ENCODE peak calls at places on chromosomes 4 and X, in nine cellular contexts. J is epithelial cell of esophagus, T is mucosa of descending colon, E is fibroblast of lung, Z is brain microvascular endothelial cell, N is AG09309, A is tibial nerve, W is astrocyte of the spinal cord, Q is neuronal stem cell. D is an unnamed sample.

GRCh38 chr4:140382732-140383131 is 9.3 kb downstream of the SCOC start:
- DNase-seq in A (no peak), Q (no peak), J (no peak), T (no peak), W (no peak), N (no peak), E (no peak), Z (no peak), D (no peak)

GRCh38 chr4:73702796-73703287 is 37.5 kb upstream of the CXCL8 start:
- DNase-seq in W (no peak), T (no peak), J (peak), Z (no peak), N (no peak), E (no peak), Q (no peak), A (no peak), D (no peak)

GRCh38 chr4:3307891-3308575 is 15.2 kb downstream of the RGS12 start:
- DNase-seq in E (no peak), W (no peak), J (no peak), A (no peak), N (no peak), Z (no peak), T (no peak), Q (no peak), D (peak)

GRCh38 chrX:111095974-111096870 is at the start of gene PAK3:
- DNase-seq in W (peak), E (peak), Q (peak), A (no peak), T (peak), N (no peak), J (peak), Z (peak), D (peak)

GRCh38 chr4:147754037-147754445 is 22.2 kb downstream of the ARHGAP10 start:
- DNase-seq in Q (no peak), Z (peak), A (no peak), T (no peak), E (peak), N (no peak), J (peak), W (peak), D (no peak)

GRCh38 chrX:15214614-15215013 is 55.3 kb downstream of the ASB9 start:
- DNase-seq in A (no peak), Z (no peak), T (no peak), E (no peak), J (no peak), Q (no peak), N (no peak), W (no peak), D (no peak)

GRCh38 chrX:153474718-153475117 is 4.3 kb upstream of the HAUS7 start:
- DNase-seq in N (no peak), W (peak), A (no peak), Q (no peak), J (peak), E (peak), Z (no peak), T (peak), D (peak)

GRCh38 chr4:3377557-3377956 is 64.2 kb upstream of the HGFAC start:
- DNase-seq in A (no peak), E (no peak), Z (no peak), J (no peak), N (no peak), W (no peak), T (no peak), Q (no peak), D (no peak)

GRCh38 chr4:20086067-20086466 is 165.6 kb upstream of the SLIT2 start:
- DNase-seq in Z (no peak), A (no peak), T (no peak), E (no peak), W (no peak), N (no peak), Q (no peak), J (no peak), D (no peak)

GRCh38 chrX:20378291-20378920 is 111.7 kb upstream of the RPS6KA3 start:
- DNase-seq in Q (no peak), E (peak), W (no peak), T (no peak), A (no peak), J (peak), N (no peak), Z (peak), D (no peak)

GRCh38 chr4:94516067-94516466 is 64.3 kb downstream of the PDLIM5 start:
- DNase-seq in T (no peak), Q (no peak), N (no peak), J (peak), Z (peak), E (peak), W (peak), A (no peak), D (no peak)

GRCh38 chrX:79167437-79167836 is 22.9 kb downstream of the GPR174 start:
- DNase-seq in E (no peak), Q (no peak), Z (no peak), T (no peak), A (no peak), W (no peak), N (no peak), J (no peak), D (no peak)

GRCh38 chr4:1939664-1940509 is 68.7 kb downstream of the NSD2 start:
- DNase-seq in J (peak), N (peak), Z (peak), W (peak), E (peak), T (no peak), Q (no peak), A (no peak), D (no peak)

GRCh38 chrX:109537324-109537665 is 651 bp downstream of the NXT2 start:
- DNase-seq in N (peak), W (no peak), E (peak), Z (peak), Q (no peak), A (no peak), T (no peak), J (peak), D (peak)

GRCh38 chr4:65546882-65547281 is 123.4 kb downstream of the EPHA5 start:
- DNase-seq in N (no peak), J (no peak), E (no peak), A (no peak), T (no peak), Z (no peak), W (no peak), Q (no peak), D (no peak)

GRCh38 chr4:159946983-159947645 is 844.2 kb downstream of the RAPGEF2 start:
- DNase-seq in N (peak), Q (peak), Z (peak), T (no peak), E (peak), W (peak), J (peak), A (no peak), D (no peak)

GRCh38 chr4:37729649-37730004 is 43.5 kb upstream of the RELL1 start:
- DNase-seq in Q (no peak), T (no peak), E (no peak), N (no peak), Z (no peak), A (no peak), W (no peak), J (no peak), D (no peak)

GRCh38 chr4:83115000-83115399 is 471 bp upstream of the PLAC8 start:
- DNase-seq in N (no peak), A (no peak), J (peak), W (peak), Q (no peak), Z (peak), T (no peak), E (peak), D (no peak)

GRCh38 chrX:56232221-56233082 is at the start of gene KLF8:
- DNase-seq in T (peak), Q (no peak), Z (no peak), A (peak), E (no peak), W (no peak), J (peak), N (no peak), D (peak)

GRCh38 chr4:15702941-15703403 is at the start of gene BST1:
- DNase-seq in Q (no peak), J (peak), T (peak), A (peak), W (peak), Z (peak), N (no peak), E (peak), D (peak)

GRCh38 chrX:124293810-124294209 is 38.6 kb upstream of the TEX13D start:
- DNase-seq in W (no peak), J (peak), T (no peak), Q (no peak), Z (no peak), E (no peak), A (no peak), N (no peak), D (no peak)

GRCh38 chr4:43757147-43757546 is 691.5 kb downstream of the KCTD8 start:
- DNase-seq in T (no peak), J (peak), Z (no peak), W (peak), N (no peak), A (no peak), Q (no peak), E (peak), D (no peak)

GRCh38 chr4:122012735-122013134 is 60.9 kb upstream of the TRPC3 start:
- DNase-seq in T (no peak), W (no peak), Z (peak), J (peak), A (no peak), N (peak), E (peak), Q (no peak), D (no peak)

GRCh38 chrX:153902388-153902787 is 2.1 kb upstream of the AVPR2 start:
- DNase-seq in Q (no peak), W (no peak), A (no peak), Z (no peak), N (no peak), E (no peak), J (peak), T (no peak), D (no peak)

GRCh38 chr4:158856852-158857251 is 88.0 kb downstream of the FNIP2 start:
- DNase-seq in J (peak), E (peak), Z (no peak), Q (no peak), T (no peak), A (no peak), W (peak), N (peak), D (no peak)

GRCh38 chr4:121484633-121485032 is 103.8 kb upstream of the QRFPR start:
- DNase-seq in Z (peak), Q (peak), E (peak), N (peak), T (no peak), A (no peak), J (peak), W (peak), D (no peak)

GRCh38 chr4:142583708-142584107 is 262.4 kb downstream of the INPP4B start:
- DNase-seq in Z (no peak), N (no peak), A (no peak), W (no peak), T (no peak), E (no peak), J (no peak), Q (no peak), D (no peak)

GRCh38 chrX:15500497-15500966 is at the start of gene BMX:
- DNase-seq in Z (no peak), J (no peak), T (no peak), N (no peak), A (no peak), E (no peak), W (no peak), Q (no peak), D (no peak)

GRCh38 chrX:30572678-30573077 is 4.9 kb downstream of the TASL start:
- DNase-seq in Q (no peak), W (no peak), A (no peak), T (no peak), E (no peak), J (no peak), N (no peak), Z (no peak), D (no peak)

DNA sequence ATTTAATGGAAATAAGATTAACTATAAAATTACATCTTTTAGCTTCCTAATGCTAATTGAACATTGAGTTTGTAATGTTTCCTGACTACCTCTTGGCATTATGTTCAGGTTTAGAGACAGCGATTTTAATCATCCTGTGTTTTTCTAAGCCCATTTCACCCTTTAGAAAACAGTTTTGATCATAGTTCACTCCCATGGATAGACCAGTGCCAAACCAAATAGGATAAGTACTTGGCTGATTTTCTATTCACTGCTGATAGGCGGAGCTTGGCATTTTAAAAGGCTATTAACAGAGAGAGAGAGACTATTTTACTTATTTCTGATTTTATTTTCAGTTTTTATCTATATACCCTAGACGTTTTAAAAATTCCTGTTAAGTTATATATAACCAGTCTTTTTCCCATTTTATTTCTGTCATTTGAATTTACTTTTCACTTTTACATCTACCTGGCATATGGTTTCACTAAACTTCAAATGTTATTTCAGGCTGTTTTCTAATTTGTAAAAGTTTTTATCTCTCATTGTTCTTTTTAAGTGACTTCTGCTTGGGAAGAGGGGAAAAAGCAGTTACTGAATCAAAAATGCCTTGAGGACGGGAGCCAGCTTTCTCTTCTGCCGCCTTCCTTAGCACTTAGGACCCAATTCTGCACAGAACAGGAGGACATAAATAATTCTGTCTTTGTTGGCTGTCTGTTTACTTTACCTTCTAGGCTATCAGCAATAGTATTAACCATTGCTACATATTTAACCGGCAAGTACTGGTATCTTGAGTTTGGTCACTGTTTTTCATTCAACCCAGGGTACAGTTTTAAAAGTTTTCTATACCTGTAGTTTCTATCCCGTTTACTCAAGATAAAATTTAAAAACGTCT is 46.4 kb downstream of the SGMS2 start:
- DNase-seq in N (no peak), E (peak), J (no peak), W (no peak), A (no peak), Z (no peak), T (no peak), Q (no peak), D (no peak)
- H3K4me3 ChIP-seq in N (no peak), E (no peak), J (no peak), W (no peak), A (no peak), Z (no peak), T (no peak), Q (no peak), D (peak)

GRCh38 chrX:40952855-40953254 is 132.4 kb upstream of the USP9X start:
- DNase-seq in A (no peak), Z (no peak), E (peak), T (no peak), J (no peak), Q (no peak), N (no peak), W (peak), D (no peak)
- H3K4me3 ChIP-seq in A (no peak), Z (peak), E (no peak), T (no peak), J (no peak), Q (no peak), N (no peak), W (no peak), D (peak)

GRCh38 chr4:127609484-127609883 is 23.3 kb upstream of the INTU start:
- DNase-seq in J (no peak), Z (no peak), E (no peak), T (no peak), Q (no peak), A (no peak), W (no peak), N (no peak), D (no peak)

GRCh38 chr4:127606823-127607222 is 25.9 kb upstream of the INTU start:
- DNase-seq in N (no peak), A (no peak), E (peak), T (no peak), J (no peak), Z (no peak), W (no peak), Q (no peak), D (no peak)

GRCh38 chr4:127610488-127610887 is 22.3 kb upstream of the INTU start:
- DNase-seq in T (no peak), N (no peak), A (no peak), E (no peak), Q (no peak), W (no peak), Z (no peak), J (no peak), D (no peak)

GRCh38 chr4:127601029-127601428 is 31.7 kb upstream of the INTU start:
- DNase-seq in T (no peak), Z (no peak), A (no peak), N (no peak), E (peak), W (peak), J (peak), Q (no peak), D (no peak)

DNA sequence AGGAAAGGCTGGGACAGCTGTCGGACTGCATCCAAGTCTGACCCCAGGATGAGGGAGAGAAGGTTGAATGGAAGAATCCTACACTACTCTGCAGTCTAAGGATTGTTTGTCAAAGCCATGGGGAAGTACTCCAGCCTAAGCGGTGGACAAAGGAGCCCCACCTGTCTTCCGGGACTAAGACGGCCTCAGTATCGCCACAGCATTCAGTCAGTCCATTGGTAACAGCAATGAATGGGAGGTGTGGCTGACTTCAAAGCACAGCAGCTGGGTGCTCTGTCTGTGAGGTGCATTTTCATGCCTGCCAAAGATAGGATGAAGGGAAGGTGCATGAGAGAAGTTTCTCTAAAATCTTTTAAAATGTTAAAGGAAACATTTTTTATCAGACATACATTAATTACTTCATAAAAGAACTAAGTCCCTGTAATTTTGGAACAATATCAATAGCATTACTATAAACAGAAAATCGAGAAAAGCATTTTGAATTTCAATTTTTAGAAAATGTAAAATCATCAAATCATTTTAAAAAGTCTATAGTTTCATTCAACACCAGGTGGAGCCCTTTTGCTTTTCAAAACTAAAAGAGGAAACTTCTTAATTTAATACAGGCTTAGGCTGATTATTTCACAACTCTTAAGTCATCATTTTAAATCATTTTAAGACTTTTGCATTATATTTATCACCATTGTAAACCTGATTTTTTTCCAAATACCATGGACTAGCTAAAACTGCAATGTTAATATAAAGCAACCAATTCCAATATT is 27.6 kb upstream of the INTU start:
- DNase-seq in N (no peak), T (no peak), E (peak), Z (no peak), J (peak), Q (peak), A (no peak), W (peak), D (no peak)
- H3K4me3 ChIP-seq in N (no peak), T (no peak), E (no peak), Z (no peak), J (no peak), Q (no peak), A (no peak), W (no peak), D (no peak)

GRCh38 chr4:5746829-5747745 is 36.1 kb downstream of the EVC start:
- DNase-seq in Z (peak), N (no peak), Q (no peak), E (peak), J (peak), A (no peak), W (peak), T (no peak), D (peak)
- H3K4me3 ChIP-seq in Z (no peak), N (no peak), Q (no peak), E (no peak), J (no peak), A (no peak), W (no peak), T (no peak), D (no peak)

GRCh38 chr4:137529432-137529831 is 2.9 kb downstream of the PCDH18 start:
- DNase-seq in W (no peak), Q (no peak), A (no peak), J (no peak), N (no peak), T (no peak), E (peak), Z (no peak), D (no peak)
- H3K4me3 ChIP-seq in W (peak), Q (peak), A (peak), J (no peak), N (peak), T (no peak), E (peak), Z (peak), D (peak)

GRCh38 chrX:37488323-37488722 is 83.1 kb upstream of the LANCL3 start:
- DNase-seq in Q (no peak), A (no peak), Z (no peak), J (no peak), E (no peak), T (no peak), N (no peak), W (no peak), D (no peak)

GRCh38 chrX:37485429-37485828 is 86.0 kb upstream of the LANCL3 start:
- DNase-seq in Q (no peak), J (no peak), E (no peak), A (no peak), T (no peak), N (no peak), W (no peak), Z (no peak), D (no peak)

GRCh38 chrX:37491686-37492085 is 79.8 kb upstream of the LANCL3 start:
- DNase-seq in J (no peak), Q (no peak), A (no peak), W (no peak), Z (no peak), T (no peak), E (no peak), N (no peak), D (no peak)

DNA sequence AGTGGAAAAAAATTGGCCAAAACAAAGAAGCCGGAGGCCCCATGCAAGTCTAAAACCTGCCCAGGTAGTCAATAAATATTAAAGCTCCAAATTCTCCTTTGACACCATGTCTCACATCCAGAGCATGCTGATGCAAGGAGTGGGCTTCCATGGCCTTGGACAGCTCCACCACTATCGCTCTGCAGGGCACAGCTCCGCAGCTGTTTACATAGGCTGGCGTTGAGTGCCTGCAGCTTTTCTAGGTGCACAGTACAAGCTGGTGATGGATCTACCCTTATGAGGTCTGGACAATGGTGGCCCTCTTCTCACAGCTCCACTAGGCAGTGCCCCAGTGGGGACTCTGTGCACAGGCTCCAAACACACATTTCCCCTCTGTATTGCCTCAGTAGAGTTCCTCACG is 84.2 kb upstream of the LANCL3 start:
- DNase-seq in E (no peak), N (no peak), A (no peak), Z (no peak), T (no peak), J (no peak), Q (no peak), W (no peak), D (no peak)
- H3K4me3 ChIP-seq in E (no peak), N (no peak), A (no peak), Z (no peak), T (no peak), J (no peak), Q (no peak), W (no peak), D (no peak)

D was measured in tibial artery.